ENCODE peak calls at places on chromosomes 2 and 18, in four cellular contexts. E is kidney; T is psoas muscle; Z is CD4-positive, alpha-beta T cell. V is an unnamed sample. For H3K9me3, the result is how much of the 10 kb centered on the place peaks cover.

GRCh38 chr2:14330884-14331283 is 301.6 kb upstream of the LRATD1 start:
- DNase-seq in Z (no peak), T (no peak), E (no peak), V (no peak)

GRCh38 chr18:3451989-3452749 is 2.2 kb downstream of the TGIF1 start:
- DNase-seq in T (peak), E (peak), Z (peak), V (peak)

GRCh38 chr2:224281374-224281773 is 120.5 kb downstream of the FAM124B start:
- DNase-seq in T (no peak), Z (no peak), E (no peak), V (no peak)

GRCh38 chr18:35073186-35074105 is 32.2 kb downstream of the MAPRE2 start:
- DNase-seq in E (no peak), T (no peak), Z (no peak), V (no peak)

GRCh38 chr2:85994421-85994777 is 105.6 kb upstream of the ST3GAL5 start:
- DNase-seq in E (no peak), Z (no peak), T (no peak), V (no peak)

GRCh38 chr18:79485788-79486355 is 90.1 kb downstream of the NFATC1 start:
- DNase-seq in Z (no peak), T (peak), E (peak), V (no peak)

GRCh38 chr18:55466789-55467188 is 121.2 kb downstream of the TCF4 start:
- DNase-seq in Z (no peak), T (no peak), E (no peak), V (no peak)

GRCh38 chr2:19473415-19473814 is 115.0 kb upstream of the OSR1 start:
- DNase-seq in Z (no peak), T (no peak), E (no peak), V (no peak)

GRCh38 chr2:61357681-61358080 is 113.2 kb downstream of the USP34 start:
- DNase-seq in T (no peak), Z (no peak), E (no peak), V (no peak)

GRCh38 chr2:34806891-34807290 is 1207.8 kb upstream of the FAM98A start:
- DNase-seq in T (no peak), E (no peak), Z (no peak), V (no peak)

GRCh38 chr2:96083064-96083889 is 33.1 kb downstream of the ADRA2B start:
- DNase-seq in T (peak), E (no peak), Z (no peak), V (no peak)

GRCh38 chr2:129868151-129868550 is 111.3 kb upstream of the RAB6C start:
- DNase-seq in T (no peak), Z (no peak), E (no peak), V (no peak)

GRCh38 chr2:9033385-9034175 is 30.1 kb upstream of the MBOAT2 start:
- DNase-seq in T (no peak), E (no peak), Z (no peak), V (no peak)

GRCh38 chr18:11096411-11096810 is 53.0 kb downstream of the PIEZO2 start:
- DNase-seq in T (no peak), E (no peak), Z (no peak), V (no peak)

GRCh38 chr2:135935914-135936313 is 49.5 kb downstream of the DARS1 start:
- DNase-seq in E (no peak), T (no peak), Z (no peak), V (no peak)

GRCh38 chr2:135931776-135932438 is 53.5 kb downstream of the DARS1 start:
- DNase-seq in Z (no peak), E (no peak), T (no peak), V (no peak)

GRCh38 chr2:135936524-135936923 is 48.9 kb downstream of the DARS1 start:
- DNase-seq in E (no peak), Z (no peak), T (no peak), V (no peak)
- H3K9me3 ChIP-seq in E (under half), Z (under half), T (under half), V (under half)

GRCh38 chr2:230787101-230787500 is 74.5 kb downstream of the CAB39 start:
- DNase-seq in E (no peak), Z (no peak), T (no peak), V (no peak)

GRCh38 chr2:230788554-230789175 is 76.0 kb downstream of the CAB39 start:
- DNase-seq in E (no peak), T (no peak), Z (no peak), V (no peak)

GRCh38 chr2:230783101-230783500 is 70.5 kb downstream of the CAB39 start:
- DNase-seq in T (no peak), Z (no peak), E (no peak), V (no peak)

GRCh38 chr2:230785346-230785745 is 72.7 kb downstream of the CAB39 start:
- DNase-seq in Z (no peak), T (no peak), E (no peak), V (no peak)

DNA sequence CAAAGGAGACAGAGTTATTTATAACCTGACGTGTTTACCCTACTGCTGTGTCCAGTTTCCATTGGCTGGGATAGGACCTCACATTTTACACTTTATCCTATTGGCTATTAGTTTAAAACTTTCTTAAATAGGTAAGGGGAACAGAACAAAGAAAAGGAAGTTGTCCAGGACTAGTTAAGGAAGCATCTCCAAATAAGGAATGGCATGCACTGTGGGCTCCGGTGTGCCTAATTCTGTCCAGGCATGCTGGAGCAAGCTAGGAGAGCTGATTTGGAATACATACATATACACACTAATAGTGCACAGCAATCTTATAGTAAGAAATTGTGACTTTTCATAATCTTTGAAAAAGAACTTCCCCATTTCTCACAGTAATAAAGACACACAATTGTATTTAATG is 72.2 kb downstream of the CAB39 start:
- DNase-seq in T (no peak), E (no peak), Z (no peak), V (no peak)
- H3K9me3 ChIP-seq in T (under half), E (under half), Z (under half), V (under half)

DNA sequence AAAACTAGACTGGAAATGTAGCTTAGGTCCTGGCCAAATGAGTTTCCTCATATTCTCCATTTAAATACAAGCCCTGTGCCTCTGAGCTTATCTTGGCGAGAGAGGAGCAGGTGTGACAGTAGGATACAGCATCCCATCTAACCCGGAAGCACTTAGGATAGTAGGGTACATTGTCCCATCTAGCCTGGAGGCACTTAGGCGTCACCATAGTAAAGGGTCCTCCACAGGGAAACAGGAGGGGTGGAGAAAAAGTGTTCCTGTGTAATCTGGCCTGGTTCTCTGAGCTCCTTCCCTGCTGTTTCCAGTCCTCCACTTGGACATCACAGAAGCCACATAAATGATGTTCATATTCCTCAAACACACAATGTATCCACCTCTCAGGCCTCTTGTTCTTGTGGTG is 301.4 kb downstream of the GALR1 start:
- DNase-seq in E (no peak), T (no peak), Z (no peak), V (no peak)
- H3K9me3 ChIP-seq in E (under half), T (under half), Z (under half), V (under half)

DNA sequence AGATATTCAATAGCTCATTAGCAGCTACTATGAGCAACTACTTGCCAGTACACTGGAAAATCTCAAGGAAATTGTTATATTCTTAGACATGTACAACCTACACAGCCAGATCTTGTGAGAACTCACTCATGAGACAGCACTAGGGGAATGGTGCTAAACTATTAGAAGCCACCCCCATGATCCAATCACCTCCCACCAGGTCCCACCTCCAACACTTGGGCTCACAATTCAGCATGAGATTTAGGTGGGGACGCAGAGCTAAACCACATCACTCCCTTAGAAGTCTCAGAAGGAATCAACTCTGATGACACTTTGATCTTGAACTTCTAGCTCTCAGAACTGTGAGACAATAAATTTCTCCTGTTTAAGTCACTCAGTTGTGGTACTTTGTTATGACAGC is 418.3 kb upstream of the SPHKAP start:
- DNase-seq in E (no peak), Z (no peak), T (no peak), V (no peak)
- H3K9me3 ChIP-seq in E (under half), Z (under half), T (under half), V (under half)

GRCh38 chr2:31696068-31696467 is 115.3 kb upstream of the SRD5A2 start:
- DNase-seq in Z (no peak), E (no peak), T (no peak), V (no peak)
- H3K9me3 ChIP-seq in Z (half or more), E (half or more), T (under half), V (under half)

GRCh38 chr2:82139979-82140611 is 1835.5 kb upstream of the LRRTM1 start:
- DNase-seq in Z (no peak), E (no peak), T (no peak), V (no peak)
- H3K9me3 ChIP-seq in Z (under half), E (under half), T (under half), V (under half)

V was measured in T-helper 17 cell.